ENCODE peak calls at places on chromosomes 4 and X, in seven cellular contexts. One of them, this sample, is unnamed.
A peak's percentile ranks its signal among the peaks of the same experiment; 100 is the strongest.

GRCh38 chr4:26372525-26373172 is 51.8 kb downstream of the RBPJ start:
- DNase-seq in GM12865: peak; percentile 90
- DNase-seq in transverse colon: no peak
- DNase-seq in adipocyte: peak; percentile 73
- DNase-seq in IMR-90: peak; percentile 77
- DNase-seq in effector memory CD4-positive, alpha-beta T cell: peak; percentile 22
- DNase-seq in thoracic aorta: no peak
- DNase-seq in this sample: peak; percentile 61

GRCh38 chr4:104941661-104942062 is 205.0 kb upstream of the TET2 start:
- DNase-seq in IMR-90: no peak
- DNase-seq in transverse colon: no peak
- DNase-seq in adipocyte: no peak
- DNase-seq in GM12865: peak; percentile 17
- DNase-seq in effector memory CD4-positive, alpha-beta T cell: no peak
- DNase-seq in thoracic aorta: no peak
- DNase-seq in this sample: no peak

GRCh38 chr4:88138561-88138960 is 19.9 kb downstream of the ABCG2 start:
- DNase-seq in IMR-90: peak; percentile 91
- DNase-seq in transverse colon: no peak
- DNase-seq in effector memory CD4-positive, alpha-beta T cell: no peak
- DNase-seq in adipocyte: peak; percentile 72
- DNase-seq in thoracic aorta: no peak
- DNase-seq in GM12865: no peak
- DNase-seq in this sample: peak; percentile 74

GRCh38 chr4:186657766-186658165 is 65.9 kb downstream of the FAT1 start:
- DNase-seq in IMR-90: peak; percentile 43
- DNase-seq in effector memory CD4-positive, alpha-beta T cell: no peak
- DNase-seq in transverse colon: no peak
- DNase-seq in thoracic aorta: no peak
- DNase-seq in GM12865: no peak
- DNase-seq in adipocyte: no peak
- DNase-seq in this sample: peak; percentile 17

GRCh38 chr4:154009191-154009590 is 220.3 kb upstream of the SFRP2 start:
- DNase-seq in thoracic aorta: no peak
- DNase-seq in transverse colon: no peak
- DNase-seq in GM12865: no peak
- DNase-seq in IMR-90: no peak
- DNase-seq in adipocyte: no peak
- DNase-seq in effector memory CD4-positive, alpha-beta T cell: no peak
- DNase-seq in this sample: peak; percentile 53

GRCh38 chr4:111961806-111962205 is 183.4 kb upstream of the FAM241A start:
- DNase-seq in GM12865: no peak
- DNase-seq in adipocyte: no peak
- DNase-seq in effector memory CD4-positive, alpha-beta T cell: no peak
- DNase-seq in transverse colon: no peak
- DNase-seq in thoracic aorta: no peak
- DNase-seq in IMR-90: no peak
- DNase-seq in this sample: peak; percentile 88

GRCh38 chrX:34521563-34521962 is 135.5 kb downstream of the TMEM47 start:
- DNase-seq in adipocyte: no peak
- DNase-seq in thoracic aorta: no peak
- DNase-seq in IMR-90: peak; percentile 2
- DNase-seq in GM12865: no peak
- DNase-seq in effector memory CD4-positive, alpha-beta T cell: no peak
- DNase-seq in transverse colon: no peak
- DNase-seq in this sample: peak; percentile 6

GRCh38 chrX:110418857-110419249 is 60.2 kb downstream of the RTL9 start:
- DNase-seq in IMR-90: peak; percentile 86
- DNase-seq in GM12865: no peak
- DNase-seq in thoracic aorta: no peak
- DNase-seq in effector memory CD4-positive, alpha-beta T cell: no peak
- DNase-seq in adipocyte: peak; percentile 53
- DNase-seq in transverse colon: no peak
- DNase-seq in this sample: peak; percentile 48

GRCh38 chrX:106959897-106960296 is 39.7 kb downstream of the CLDN2 start:
- DNase-seq in IMR-90: peak; percentile 33
- DNase-seq in transverse colon: no peak
- DNase-seq in thoracic aorta: no peak
- DNase-seq in GM12865: no peak
- DNase-seq in adipocyte: peak; percentile 69
- DNase-seq in effector memory CD4-positive, alpha-beta T cell: no peak
- DNase-seq in this sample: peak; percentile 37

GRCh38 chrX:49232525-49232924 is 615 bp downstream of the CACNA1F start:
- DNase-seq in adipocyte: no peak
- DNase-seq in IMR-90: no peak
- DNase-seq in thoracic aorta: no peak
- DNase-seq in GM12865: no peak
- DNase-seq in transverse colon: no peak
- DNase-seq in effector memory CD4-positive, alpha-beta T cell: no peak
- DNase-seq in this sample: no peak

GRCh38 chr4:181194096-181194495 is 1049.1 kb upstream of the TENM3 start:
- DNase-seq in transverse colon: no peak
- DNase-seq in IMR-90: peak; percentile 1
- DNase-seq in GM12865: no peak
- DNase-seq in adipocyte: no peak
- DNase-seq in thoracic aorta: no peak
- DNase-seq in effector memory CD4-positive, alpha-beta T cell: no peak
- DNase-seq in this sample: no peak

GRCh38 chr4:79300280-79300679 is 25.6 kb downstream of the NAA11 start:
- DNase-seq in transverse colon: no peak
- DNase-seq in adipocyte: no peak
- DNase-seq in thoracic aorta: no peak
- DNase-seq in GM12865: no peak
- DNase-seq in effector memory CD4-positive, alpha-beta T cell: no peak
- DNase-seq in IMR-90: no peak
- DNase-seq in this sample: no peak

GRCh38 chr4:87309625-87310024 is 13.1 kb downstream of the HSD17B13 start:
- DNase-seq in IMR-90: no peak
- DNase-seq in transverse colon: no peak
- DNase-seq in GM12865: no peak
- DNase-seq in adipocyte: no peak
- DNase-seq in thoracic aorta: peak; percentile 25
- DNase-seq in effector memory CD4-positive, alpha-beta T cell: no peak
- DNase-seq in this sample: peak; percentile 46

GRCh38 chr4:186189656-186190055 is 1.7 kb upstream of the CYP4V2 start:
- DNase-seq in effector memory CD4-positive, alpha-beta T cell: no peak
- DNase-seq in transverse colon: no peak
- DNase-seq in adipocyte: no peak
- DNase-seq in GM12865: no peak
- DNase-seq in IMR-90: no peak
- DNase-seq in thoracic aorta: no peak
- DNase-seq in this sample: no peak

GRCh38 chr4:116073051-116073450 is 959.6 kb upstream of the NDST4 start:
- DNase-seq in IMR-90: no peak
- DNase-seq in transverse colon: no peak
- DNase-seq in thoracic aorta: no peak
- DNase-seq in effector memory CD4-positive, alpha-beta T cell: no peak
- DNase-seq in GM12865: no peak
- DNase-seq in adipocyte: no peak
- DNase-seq in this sample: no peak

GRCh38 chr4:140078366-140078765 is 75.6 kb downstream of the MAML3 start:
- DNase-seq in transverse colon: no peak
- DNase-seq in IMR-90: peak; percentile 51
- DNase-seq in GM12865: no peak
- DNase-seq in thoracic aorta: no peak
- DNase-seq in effector memory CD4-positive, alpha-beta T cell: no peak
- DNase-seq in adipocyte: no peak
- DNase-seq in this sample: peak; percentile 28

DNA sequence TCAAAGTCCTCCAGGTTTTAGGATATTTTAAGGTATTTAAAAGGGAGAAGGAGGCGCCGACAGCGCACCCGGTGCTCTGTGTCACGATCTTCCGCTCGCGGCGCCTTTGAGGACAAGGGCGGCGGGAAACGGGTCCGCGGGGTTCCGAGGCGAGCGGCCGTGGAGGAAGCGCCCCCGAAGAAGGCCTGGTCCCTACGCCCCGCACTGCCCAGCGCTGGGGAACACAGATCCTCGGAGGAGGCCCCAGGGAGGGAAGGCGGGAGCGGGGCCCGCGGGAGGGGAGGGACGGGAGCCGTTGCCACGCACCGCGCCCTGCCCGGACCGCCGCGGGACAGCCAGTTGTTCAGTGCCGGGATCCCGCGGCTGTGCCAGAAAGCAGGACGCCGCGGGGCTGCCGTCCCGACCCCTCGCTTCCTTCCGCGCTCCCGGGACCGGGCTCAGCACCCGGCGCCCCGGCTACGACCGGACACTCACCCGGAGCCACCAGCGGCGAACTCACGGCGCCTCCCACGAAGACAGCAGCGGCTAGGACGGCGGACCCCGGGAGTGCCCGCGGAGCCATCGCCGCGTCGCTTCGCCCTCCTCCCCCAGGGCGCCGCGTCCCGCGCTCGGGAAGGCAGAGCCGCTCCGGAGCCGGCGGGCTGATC is 327 bp downstream of the RELL1 start:
- DNase-seq in adipocyte: peak; percentile 89
- DNase-seq in transverse colon: peak; percentile 60
- DNase-seq in effector memory CD4-positive, alpha-beta T cell: peak; percentile 38
- DNase-seq in IMR-90: peak; percentile 22
- DNase-seq in GM12865: peak; percentile 51
- DNase-seq in thoracic aorta: no peak
- DNase-seq in this sample: peak; percentile 76
- H3K4me3 ChIP-seq in adipocyte: peak overlapping the region; percentile 91
- H3K4me3 ChIP-seq in transverse colon: peak overlapping the region; percentile 98
- H3K4me3 ChIP-seq in effector memory CD4-positive, alpha-beta T cell: peak overlapping the region; percentile 93
- H3K4me3 ChIP-seq in IMR-90: peak overlapping the region; percentile 86
- H3K4me3 ChIP-seq in GM12865: peak overlapping the region; percentile 91
- H3K4me3 ChIP-seq in thoracic aorta: peak overlapping the region; percentile 97
- H3K4me3 ChIP-seq in this sample: peak overlapping the region; percentile 94

GRCh38 chr4:13700196-13701140 is 72.9 kb upstream of the BOD1L1 start:
- DNase-seq in IMR-90: peak; percentile 91
- DNase-seq in transverse colon: no peak
- DNase-seq in thoracic aorta: no peak
- DNase-seq in GM12865: no peak
- DNase-seq in adipocyte: peak; percentile 59
- DNase-seq in effector memory CD4-positive, alpha-beta T cell: no peak
- DNase-seq in this sample: peak; percentile 80
- H3K4me3 ChIP-seq in IMR-90: no peak overlapping the region
- H3K4me3 ChIP-seq in transverse colon: no peak overlapping the region
- H3K4me3 ChIP-seq in thoracic aorta: no peak overlapping the region
- H3K4me3 ChIP-seq in GM12865: no peak overlapping the region
- H3K4me3 ChIP-seq in adipocyte: no peak overlapping the region
- H3K4me3 ChIP-seq in effector memory CD4-positive, alpha-beta T cell: no peak overlapping the region
- H3K4me3 ChIP-seq in this sample: no peak overlapping the region

DNA sequence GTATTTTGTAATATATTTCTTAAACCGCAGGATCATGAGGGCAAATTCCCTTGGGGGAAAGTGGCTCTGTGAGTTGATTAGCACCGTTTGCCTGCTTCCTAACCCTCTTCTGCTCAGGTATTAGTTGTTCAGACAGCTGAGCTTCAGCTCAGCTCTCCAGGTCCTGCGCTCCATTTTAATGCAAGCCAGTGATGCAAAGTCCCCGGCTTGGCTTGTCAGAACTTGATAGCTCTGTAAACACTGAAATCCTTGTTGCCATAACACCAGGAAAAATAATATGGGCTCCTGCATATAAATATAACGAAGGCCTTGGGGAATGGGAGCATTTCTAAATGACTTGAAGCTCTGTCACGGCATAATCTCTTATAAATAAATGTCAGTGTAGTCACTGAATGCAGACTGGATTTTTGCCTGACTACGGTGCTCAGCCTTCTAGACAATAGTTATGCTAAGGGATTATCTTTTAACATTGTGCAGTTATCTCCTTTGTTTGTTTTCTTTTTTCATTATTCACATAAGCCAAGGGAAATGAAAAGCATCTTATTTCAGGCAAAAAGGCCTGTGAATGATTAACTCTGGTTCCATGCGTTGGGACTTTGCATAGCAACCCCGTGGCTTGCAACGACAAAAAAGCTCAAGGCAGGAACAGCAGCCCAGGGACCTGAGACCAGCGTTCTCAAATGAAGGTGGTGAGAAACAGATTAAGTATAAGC is 253.2 kb downstream of the SPRY1 start:
- DNase-seq in thoracic aorta: no peak
- DNase-seq in IMR-90: peak; percentile 79
- DNase-seq in GM12865: no peak
- DNase-seq in adipocyte: peak; percentile 96
- DNase-seq in transverse colon: peak; percentile 38
- DNase-seq in effector memory CD4-positive, alpha-beta T cell: no peak
- DNase-seq in this sample: peak; percentile 76
- H3K4me3 ChIP-seq in thoracic aorta: peak overlapping the region; percentile 46
- H3K4me3 ChIP-seq in IMR-90: no peak overlapping the region
- H3K4me3 ChIP-seq in GM12865: no peak overlapping the region
- H3K4me3 ChIP-seq in adipocyte: peak overlapping the region; percentile 54
- H3K4me3 ChIP-seq in transverse colon: no peak overlapping the region
- H3K4me3 ChIP-seq in effector memory CD4-positive, alpha-beta T cell: no peak overlapping the region
- H3K4me3 ChIP-seq in this sample: peak overlapping the region; percentile 11

GRCh38 chr4:6478546-6479220 is 6.3 kb upstream of the PPP2R2C start:
- DNase-seq in transverse colon: no peak
- DNase-seq in thoracic aorta: no peak
- DNase-seq in GM12865: no peak
- DNase-seq in IMR-90: no peak
- DNase-seq in effector memory CD4-positive, alpha-beta T cell: no peak
- DNase-seq in adipocyte: no peak
- DNase-seq in this sample: no peak

GRCh38 chr4:6475492-6476020 is 3.1 kb upstream of the PPP2R2C start:
- DNase-seq in adipocyte: no peak
- DNase-seq in effector memory CD4-positive, alpha-beta T cell: no peak
- DNase-seq in GM12865: no peak
- DNase-seq in IMR-90: no peak
- DNase-seq in transverse colon: no peak
- DNase-seq in thoracic aorta: no peak
- DNase-seq in this sample: no peak

GRCh38 chr4:6476893-6477292 is 4.5 kb upstream of the PPP2R2C start:
- DNase-seq in effector memory CD4-positive, alpha-beta T cell: no peak
- DNase-seq in IMR-90: no peak
- DNase-seq in transverse colon: no peak
- DNase-seq in adipocyte: no peak
- DNase-seq in GM12865: no peak
- DNase-seq in thoracic aorta: no peak
- DNase-seq in this sample: no peak

GRCh38 chr4:6474705-6475457 is 2.5 kb upstream of the PPP2R2C start:
- DNase-seq in GM12865: no peak
- DNase-seq in IMR-90: no peak
- DNase-seq in transverse colon: no peak
- DNase-seq in adipocyte: no peak
- DNase-seq in effector memory CD4-positive, alpha-beta T cell: no peak
- DNase-seq in thoracic aorta: no peak
- DNase-seq in this sample: no peak

GRCh38 chr4:6480532-6481088 is 8.2 kb upstream of the PPP2R2C start:
- DNase-seq in IMR-90: no peak
- DNase-seq in adipocyte: no peak
- DNase-seq in thoracic aorta: no peak
- DNase-seq in effector memory CD4-positive, alpha-beta T cell: no peak
- DNase-seq in transverse colon: no peak
- DNase-seq in GM12865: no peak
- DNase-seq in this sample: no peak
- H3K4me3 ChIP-seq in IMR-90: no peak overlapping the region
- H3K4me3 ChIP-seq in adipocyte: no peak overlapping the region
- H3K4me3 ChIP-seq in thoracic aorta: no peak overlapping the region
- H3K4me3 ChIP-seq in effector memory CD4-positive, alpha-beta T cell: no peak overlapping the region
- H3K4me3 ChIP-seq in transverse colon: no peak overlapping the region
- H3K4me3 ChIP-seq in GM12865: no peak overlapping the region
- H3K4me3 ChIP-seq in this sample: no peak overlapping the region

GRCh38 chrX:11787564-11787963 is 29.5 kb downstream of the MSL3 start:
- DNase-seq in adipocyte: peak; percentile 65
- DNase-seq in thoracic aorta: no peak
- DNase-seq in GM12865: peak; percentile 19
- DNase-seq in transverse colon: peak; percentile 50
- DNase-seq in effector memory CD4-positive, alpha-beta T cell: peak; percentile 57
- DNase-seq in IMR-90: peak; percentile 33
- DNase-seq in this sample: peak; percentile 59
- H3K4me3 ChIP-seq in adipocyte: peak overlapping the region; percentile 71
- H3K4me3 ChIP-seq in thoracic aorta: peak overlapping the region; percentile 55
- H3K4me3 ChIP-seq in GM12865: no peak overlapping the region
- H3K4me3 ChIP-seq in transverse colon: no peak overlapping the region
- H3K4me3 ChIP-seq in effector memory CD4-positive, alpha-beta T cell: no peak overlapping the region
- H3K4me3 ChIP-seq in IMR-90: peak overlapping the region; percentile 5
- H3K4me3 ChIP-seq in this sample: peak overlapping the region; percentile 75